ENCODE peak calls at places on chromosome 9, in five cellular contexts. R is tibial nerve, P is H1, A is adrenal gland, U is transverse colon. Q is an unnamed sample.

GRCh38 chr9:93290495-93291434 is 106.8 kb downstream of the WNK2 start:
- DNase-seq in R (no peak), P (no peak), A (no peak), U (no peak), Q (no peak)

GRCh38 chr9:118318770-118319443 is 614.7 kb downstream of the TLR4 start:
- DNase-seq in R (no peak), P (no peak), A (peak; percentile 84), U (no peak), Q (no peak)

GRCh38 chr9:119273325-119273904 is 95.8 kb downstream of the BRINP1 start:
- DNase-seq in R (no peak), P (no peak), A (no peak), U (no peak), Q (no peak)

GRCh38 chr9:89498845-89499480 is 1.1 kb upstream of the SEMA4D start:
- DNase-seq in R (no peak), P (no peak), A (no peak), U (peak; percentile 60), Q (no peak)

GRCh38 chr9:128160603-128160987 is 530 bp downstream of the BBLN start:
- DNase-seq in R (no peak), P (no peak), A (peak; percentile 58), U (peak; percentile 28), Q (peak; percentile 48)

GRCh38 chr9:96086936-96087582 is 211.6 kb downstream of the ERCC6L2 start:
- DNase-seq in R (no peak), P (no peak), A (no peak), U (no peak), Q (no peak)

GRCh38 chr9:68768619-68769018 is 63.6 kb downstream of the PIP5K1B start:
- DNase-seq in R (no peak), P (no peak), A (no peak), U (no peak), Q (no peak)

GRCh38 chr9:125176632-125177031 is 13.0 kb downstream of the PPP6C start:
- DNase-seq in R (no peak), P (no peak), A (no peak), U (no peak), Q (peak; percentile 18)

GRCh38 chr9:37920471-37921167 is 16.7 kb upstream of the SLC25A51 start:
- DNase-seq in R (no peak), P (no peak), A (no peak), U (no peak), Q (peak; percentile 16)

DNA sequence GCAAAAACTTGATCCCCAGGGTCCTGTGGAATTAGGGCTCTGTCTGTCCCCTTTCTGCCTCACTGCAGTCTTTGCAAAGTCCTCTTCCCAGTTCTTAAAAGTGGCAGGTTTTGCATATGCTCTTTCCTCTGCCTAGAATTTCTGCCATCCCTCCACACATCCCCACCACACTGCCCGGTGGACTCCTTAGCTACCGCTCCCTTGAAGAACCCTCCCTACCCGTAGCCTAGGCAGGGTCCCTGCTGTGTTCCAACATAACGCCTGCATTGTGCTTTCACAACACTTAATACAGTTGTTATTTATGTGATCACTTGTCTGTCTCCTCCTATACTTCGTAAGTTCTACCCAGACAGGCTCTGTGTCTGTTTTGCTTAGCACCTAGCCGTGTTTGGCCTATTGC is 142.6 kb upstream of the DMRT1 start:
- DNase-seq in R (no peak), P (no peak), A (no peak), U (no peak), Q (no peak)
- TF ChIP-seq POLR2A in R (no peak), P (no peak), A (no peak), U (no peak), Q (no peak)

DNA sequence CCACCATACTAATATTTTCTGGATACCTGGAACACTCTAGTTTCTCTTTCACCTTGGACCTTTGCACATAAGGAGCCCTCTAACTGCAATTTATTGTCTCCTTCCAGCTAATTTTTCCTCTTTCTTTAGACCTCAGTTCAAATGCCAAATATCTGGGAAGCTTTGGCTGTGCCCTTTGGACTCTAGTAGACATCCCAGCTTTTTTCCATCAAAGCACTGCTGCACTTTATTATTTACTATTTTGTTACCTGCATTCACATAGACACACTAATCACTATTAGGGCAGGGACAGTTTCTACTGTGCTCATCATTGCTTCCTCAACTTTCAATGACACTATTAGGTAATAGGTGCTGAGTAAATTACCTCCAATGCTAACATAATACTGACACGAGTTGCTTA is 2.1 kb downstream of the RIGI start:
- DNase-seq in R (no peak), P (no peak), A (no peak), U (no peak), Q (no peak)
- TF ChIP-seq POLR2A in R (no peak), P (no peak), A (no peak), U (no peak), Q (no peak)

DNA sequence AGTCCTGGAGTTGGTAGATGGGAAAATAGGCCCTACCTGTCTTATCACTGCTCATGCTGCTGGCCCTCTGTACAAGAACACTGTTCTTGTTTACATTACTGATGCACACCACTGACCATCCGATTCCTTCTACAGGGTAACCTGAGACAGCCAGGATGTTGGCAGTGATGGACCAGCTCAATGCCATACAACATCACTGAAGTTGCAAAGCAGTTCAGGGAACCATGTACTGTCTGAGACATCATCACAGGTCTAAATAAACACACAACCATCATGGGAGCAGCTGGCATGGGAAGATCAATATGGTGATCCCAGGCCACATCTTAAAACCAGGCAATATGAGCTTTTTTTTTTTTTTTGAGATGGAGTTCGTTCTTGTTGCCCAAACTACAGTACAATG is 59.0 kb downstream of the IARS1 start:
- DNase-seq in R (no peak), P (no peak), A (no peak), U (no peak), Q (no peak)
- TF ChIP-seq POLR2A in R (no peak), P (no peak), A (no peak), U (no peak), Q (no peak)

GRCh38 chr9:113375057-113376023 is 1.4 kb downstream of the HDHD3 start:
- DNase-seq in R (no peak), P (no peak), A (peak; percentile 76), U (peak; percentile 75), Q (peak; percentile 50)
- TF ChIP-seq POLR2A in R (no peak), P (no peak), A (peak; percentile 67), U (peak; percentile 51), Q (no peak)

Q was measured in erythroblast.